ENCODE peak calls at places on chromosomes 3 and 15, in ten cellular contexts. E is sigmoid colon, J is upper lobe of left lung, C is transverse colon, Z is stomach, L is H1, B is HL-60, F is HCT116, H is K562, P is endothelial cell of umbilical vein. R is an unnamed sample.

GRCh38 chr3:20905210-20905805 is 719.3 kb upstream of the SGO1 start:
- DNase-seq in E (no peak), J (no peak), C (no peak), Z (no peak), L (no peak), B (no peak), F (no peak), H (peak; percentile 76), P (no peak), R (no peak)

GRCh38 chr3:195366200-195366910 is 76.5 kb downstream of the ACAP2 start:
- DNase-seq in E (no peak), J (no peak), C (no peak), Z (no peak), L (no peak), B (no peak), F (no peak), H (no peak), P (no peak), R (no peak)

GRCh38 chr3:62951037-62951613 is 75.9 kb upstream of the CADPS start:
- DNase-seq in E (no peak), J (no peak), C (no peak), Z (no peak), L (peak; percentile 72), B (no peak), F (no peak), H (no peak), P (no peak), R (no peak)

GRCh38 chr3:171850324-171850697 is 7.2 kb downstream of the TMEM212 start:
- DNase-seq in E (no peak), J (no peak), C (no peak), Z (no peak), L (no peak), B (no peak), F (no peak), H (peak; percentile 56), P (peak; percentile 59), R (no peak)

GRCh38 chr3:181943285-181943684 is 231.6 kb downstream of the SOX2 start:
- DNase-seq in E (no peak), J (no peak), C (no peak), Z (no peak), L (no peak), B (no peak), F (no peak), H (no peak), P (no peak), R (no peak)

GRCh38 chr3:39849992-39850706 is 40.7 kb downstream of the MYRIP start:
- DNase-seq in E (no peak), J (no peak), C (no peak), Z (no peak), L (no peak), B (peak; percentile 65), F (no peak), H (no peak), P (no peak), R (no peak)

GRCh38 chr3:123637131-123637530 is 52.3 kb upstream of the HACD2 start:
- DNase-seq in E (peak; percentile 50), J (no peak), C (no peak), Z (no peak), L (no peak), B (no peak), F (no peak), H (no peak), P (no peak), R (no peak)

GRCh38 chr3:23966308-23966707 is 21.2 kb downstream of the NR1D2 start:
- DNase-seq in E (no peak), J (no peak), C (no peak), Z (no peak), L (no peak), B (no peak), F (no peak), H (no peak), P (peak; percentile 70), R (no peak)

GRCh38 chr3:126982125-126982521 is 792 bp upstream of the PLXNA1 start:
- DNase-seq in E (no peak), J (no peak), C (peak; percentile 39), Z (no peak), L (no peak), B (peak; percentile 44), F (no peak), H (peak; percentile 54), P (no peak), R (no peak)

GRCh38 chr3:126984391-126985142 is 1.7 kb downstream of the PLXNA1 start:
- DNase-seq in E (no peak), J (peak; percentile 51), C (no peak), Z (no peak), L (no peak), B (no peak), F (no peak), H (no peak), P (no peak), R (no peak)

GRCh38 chr3:126983653-126984390 is 907 bp downstream of the PLXNA1 start:
- DNase-seq in E (no peak), J (peak; percentile 89), C (peak; percentile 27), Z (no peak), L (peak; percentile 85), B (no peak), F (no peak), H (peak; percentile 61), P (no peak), R (no peak)

GRCh38 chr3:126982522-126983175 is at the start of gene PLXNA1:
- DNase-seq in E (peak; percentile 88), J (peak; percentile 96), C (peak; percentile 84), Z (peak; percentile 81), L (peak; percentile 94), B (peak; percentile 67), F (peak; percentile 64), H (peak; percentile 84), P (peak; percentile 81), R (no peak)

DNA sequence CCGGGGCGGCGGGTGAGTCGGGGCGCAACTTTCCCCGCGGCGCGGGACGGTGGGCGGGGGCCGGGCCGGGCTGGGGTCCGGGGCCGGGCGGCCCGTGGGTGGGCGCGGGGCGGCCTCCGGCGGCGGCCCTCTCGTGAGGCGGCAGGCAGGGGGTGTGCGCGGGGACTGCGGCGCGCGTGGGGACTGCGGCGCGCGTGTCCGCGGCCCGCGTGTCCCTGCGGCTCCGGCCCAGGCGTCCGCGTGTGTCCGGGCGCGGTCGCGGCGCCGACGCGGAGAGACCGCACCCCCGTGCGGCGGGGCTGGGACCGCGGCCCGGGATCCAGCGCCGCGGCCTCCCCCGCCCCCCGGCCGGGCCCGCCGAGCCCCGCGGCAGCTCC is 349 bp downstream of the PLXNA1 start:
- DNase-seq in E (no peak), J (peak; percentile 91), C (no peak), Z (no peak), L (no peak), B (no peak), F (no peak), H (peak; percentile 18), P (no peak), R (no peak)
- H3K4me3 ChIP-seq in E (peak overlapping the region; percentile 80), J (peak overlapping the region; percentile 74), C (peak overlapping the region; percentile 63), Z (peak overlapping the region; percentile 69), L (peak overlapping the region; percentile 76), B (peak overlapping the region; percentile 30), F (peak overlapping the region; percentile 74), H (peak overlapping the region; percentile 62), P (peak overlapping the region; percentile 51), R (peak overlapping the region; percentile 68)

GRCh38 chr15:33204087-33204486 is 9.6 kb upstream of the FMN1 start:
- DNase-seq in E (no peak), J (no peak), C (no peak), Z (no peak), L (no peak), B (no peak), F (no peak), H (no peak), P (no peak), R (peak; percentile 3)

GRCh38 chr15:33211409-33211808 is 16.9 kb upstream of the FMN1 start:
- DNase-seq in E (peak; percentile 68), J (no peak), C (peak; percentile 31), Z (peak; percentile 40), L (no peak), B (no peak), F (no peak), H (peak; percentile 18), P (no peak), R (no peak)

GRCh38 chr15:33207646-33208045 is 13.1 kb upstream of the FMN1 start:
- DNase-seq in E (no peak), J (no peak), C (no peak), Z (no peak), L (no peak), B (no peak), F (no peak), H (no peak), P (no peak), R (no peak)

GRCh38 chr15:33206366-33206765 is 11.9 kb upstream of the FMN1 start:
- DNase-seq in E (no peak), J (no peak), C (no peak), Z (no peak), L (no peak), B (no peak), F (no peak), H (no peak), P (no peak), R (no peak)

GRCh38 chr15:33209575-33210519 is 15.3 kb upstream of the FMN1 start:
- DNase-seq in E (no peak), J (no peak), C (no peak), Z (no peak), L (no peak), B (peak; percentile 9), F (no peak), H (no peak), P (no peak), R (no peak)
- TF ChIP-seq POLR2AphosphoS5 in E (no peak), J (no peak), C (no peak), Z (no peak), L (no peak), B (no peak), F (no peak), H (no peak), P (no peak), R (no peak)

GRCh38 chr15:89333011-89333860 is 1.4 kb downstream of the POLG start:
- DNase-seq in E (peak; percentile 61), J (peak; percentile 87), C (no peak), Z (no peak), L (no peak), B (no peak), F (no peak), H (no peak), P (no peak), R (no peak)

GRCh38 chr15:89334510-89335288 is at the start of gene POLG:
- DNase-seq in E (peak; percentile 100), J (peak; percentile 98), C (peak; percentile 99), Z (peak; percentile 97), L (peak; percentile 99), B (peak; percentile 99), F (peak; percentile 98), H (peak; percentile 98), P (peak; percentile 99), R (peak; percentile 100)

GRCh38 chr15:89332446-89332845 is 2.2 kb downstream of the POLG start:
- DNase-seq in E (no peak), J (no peak), C (no peak), Z (no peak), L (no peak), B (peak; percentile 21), F (peak; percentile 12), H (peak; percentile 60), P (peak; percentile 34), R (no peak)

GRCh38 chr15:89335289-89336041 is 841 bp upstream of the POLG start:
- DNase-seq in E (peak; percentile 74), J (peak; percentile 74), C (peak; percentile 43), Z (no peak), L (peak; percentile 73), B (no peak), F (no peak), H (no peak), P (peak; percentile 52), R (no peak)

DNA sequence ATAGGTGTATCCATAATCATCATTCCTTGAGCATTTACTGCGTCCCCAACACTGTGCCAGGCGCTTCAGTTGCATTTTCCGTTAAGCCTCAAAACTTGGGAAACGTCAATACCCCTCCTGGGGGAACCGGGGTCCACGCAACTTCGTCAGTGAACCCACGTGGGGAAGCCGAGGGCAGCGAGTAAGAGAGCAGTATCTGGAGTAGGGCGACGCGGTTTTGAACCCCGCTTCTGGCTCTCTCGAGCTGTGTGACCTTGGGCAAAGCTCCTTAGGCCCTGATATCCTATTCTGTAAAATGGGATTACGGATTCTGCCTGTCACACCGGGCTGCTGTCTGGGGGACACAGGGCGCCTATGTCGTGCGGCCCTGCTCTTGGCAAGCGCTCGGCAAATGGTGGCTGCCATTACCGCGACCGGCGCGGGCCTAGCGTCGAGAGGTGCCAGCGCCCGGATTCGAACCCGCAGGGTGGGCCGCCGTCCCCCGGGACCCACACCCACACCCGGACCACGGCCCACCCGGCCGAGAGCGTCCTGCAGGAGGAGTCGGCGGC is 590 bp downstream of the POLG start:
- DNase-seq in E (peak; percentile 66), J (no peak), C (no peak), Z (no peak), L (no peak), B (peak; percentile 40), F (no peak), H (no peak), P (no peak), R (no peak)
- TF ChIP-seq CTCF in E (no peak), J (peak; percentile 40), C (no peak), Z (no peak), L (no peak), B (no peak), F (no peak), H (no peak), P (no peak), R (no peak)

DNA sequence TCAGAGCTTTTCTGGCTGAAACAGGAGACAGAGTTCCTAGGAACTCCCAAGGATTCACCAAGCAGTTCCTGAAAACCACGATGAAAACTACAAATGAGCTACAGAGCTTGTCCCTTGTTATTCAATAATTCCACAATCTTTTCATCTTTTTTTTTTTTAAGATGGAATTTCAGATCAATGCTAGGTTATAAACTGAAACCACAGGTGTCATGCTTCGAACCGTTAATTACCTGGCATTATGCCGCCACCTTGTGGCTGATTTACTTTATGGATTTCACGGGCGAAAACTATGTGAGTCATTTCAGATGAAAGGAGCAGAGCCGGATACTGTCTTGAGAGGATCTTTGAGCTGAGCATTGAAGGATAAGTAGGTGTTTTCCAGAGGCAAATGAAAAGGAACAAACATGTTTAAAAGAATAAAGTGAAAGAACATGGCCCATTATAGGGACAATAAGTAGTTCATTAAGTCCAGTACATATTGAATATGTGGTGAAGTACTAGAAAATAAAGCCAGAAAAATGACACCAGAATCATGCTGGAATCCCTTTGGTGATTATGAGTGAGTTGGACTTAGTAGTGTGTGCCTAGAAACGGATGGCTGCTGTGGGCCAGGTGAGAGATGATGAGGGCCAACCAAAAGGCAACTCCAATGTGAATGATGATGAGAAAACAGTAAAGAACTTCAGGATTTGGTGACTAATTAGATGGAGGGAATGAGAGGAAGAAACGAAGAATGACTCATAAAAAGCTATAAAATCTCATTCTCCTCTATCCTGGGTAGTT is 3.5 kb downstream of the CRYGS start:
- DNase-seq in E (peak; percentile 82), J (no peak), C (peak; percentile 78), Z (peak; percentile 84), L (peak; percentile 83), B (peak; percentile 74), F (peak; percentile 76), H (peak; percentile 82), P (peak; percentile 82), R (peak; percentile 93)
- H3K4me3 ChIP-seq in E (no peak overlapping the region), J (no peak overlapping the region), C (no peak overlapping the region), Z (no peak overlapping the region), L (no peak overlapping the region), B (no peak overlapping the region), F (no peak overlapping the region), H (no peak overlapping the region), P (no peak overlapping the region), R (no peak overlapping the region)

R was measured in esophagus muscularis mucosa.